ENCODE peak calls at places on chromosomes 11 and 22, in nine cellular contexts. One of them, this sample, is unnamed.

GRCh38 chr11:126053340-126054286 is 9.1 kb downstream of the CDON start:
- DNase-seq in epithelial cell of esophagus: no peak
- DNase-seq in T-helper 9 cell: no peak
- DNase-seq in T follicular helper cell: no peak
- DNase-seq in substantia nigra: no peak
- DNase-seq in activated gamma-delta T cell treated with Interleukin-2 at 50 U/mL for 16 hours: no peak
- DNase-seq in ELF-1: no peak
- DNase-seq in stimulated activated naive B cell treated with anti-CD40 and anti-IgM and Interleukin-4, amounts not matched to agents 10 μg/mL and 1 μg/mL and 100 μg/mL, for 72 hours: no peak
- DNase-seq in memory B cell: no peak
- DNase-seq in this sample: no peak

GRCh38 chr22:29627196-29627535 is 23.7 kb downstream of the NF2 start:
- DNase-seq in epithelial cell of esophagus: no peak
- DNase-seq in T-helper 9 cell: no peak
- DNase-seq in T follicular helper cell: no peak
- DNase-seq in substantia nigra: no peak
- DNase-seq in activated gamma-delta T cell treated with Interleukin-2 at 50 U/mL for 16 hours: no peak
- DNase-seq in ELF-1: no peak
- DNase-seq in stimulated activated naive B cell treated with anti-CD40 and anti-IgM and Interleukin-4, amounts not matched to agents 10 μg/mL and 1 μg/mL and 100 μg/mL, for 72 hours: no peak
- DNase-seq in memory B cell: no peak
- DNase-seq in this sample: no peak

GRCh38 chr11:120389693-120390584 is 53.7 kb downstream of the ARHGEF12 start:
- DNase-seq in epithelial cell of esophagus: peak
- DNase-seq in T-helper 9 cell: no peak
- DNase-seq in T follicular helper cell: no peak
- DNase-seq in substantia nigra: no peak
- DNase-seq in activated gamma-delta T cell treated with Interleukin-2 at 50 U/mL for 16 hours: no peak
- DNase-seq in ELF-1: no peak
- DNase-seq in stimulated activated naive B cell treated with anti-CD40 and anti-IgM and Interleukin-4, amounts not matched to agents 10 μg/mL and 1 μg/mL and 100 μg/mL, for 72 hours: no peak
- DNase-seq in memory B cell: no peak
- DNase-seq in this sample: no peak

GRCh38 chr11:94770563-94771120 is 2.5 kb downstream of the AMOTL1 start:
- DNase-seq in epithelial cell of esophagus: no peak
- DNase-seq in T-helper 9 cell: no peak
- DNase-seq in T follicular helper cell: no peak
- DNase-seq in substantia nigra: no peak
- DNase-seq in activated gamma-delta T cell treated with Interleukin-2 at 50 U/mL for 16 hours: no peak
- DNase-seq in ELF-1: peak
- DNase-seq in stimulated activated naive B cell treated with anti-CD40 and anti-IgM and Interleukin-4, amounts not matched to agents 10 μg/mL and 1 μg/mL and 100 μg/mL, for 72 hours: no peak
- DNase-seq in memory B cell: no peak
- DNase-seq in this sample: no peak

GRCh38 chr11:123062892-123063395 is 1.0 kb upstream of the HSPA8 start:
- DNase-seq in epithelial cell of esophagus: no peak
- DNase-seq in T-helper 9 cell: no peak
- DNase-seq in T follicular helper cell: no peak
- DNase-seq in substantia nigra: no peak
- DNase-seq in activated gamma-delta T cell treated with Interleukin-2 at 50 U/mL for 16 hours: no peak
- DNase-seq in ELF-1: no peak
- DNase-seq in stimulated activated naive B cell treated with anti-CD40 and anti-IgM and Interleukin-4, amounts not matched to agents 10 μg/mL and 1 μg/mL and 100 μg/mL, for 72 hours: no peak
- DNase-seq in memory B cell: no peak
- DNase-seq in this sample: no peak

GRCh38 chr11:75347781-75348613 is 3.5 kb downstream of the ARRB1 start:
- DNase-seq in epithelial cell of esophagus: peak
- DNase-seq in T-helper 9 cell: no peak
- DNase-seq in T follicular helper cell: no peak
- DNase-seq in substantia nigra: no peak
- DNase-seq in activated gamma-delta T cell treated with Interleukin-2 at 50 U/mL for 16 hours: no peak
- DNase-seq in ELF-1: peak
- DNase-seq in stimulated activated naive B cell treated with anti-CD40 and anti-IgM and Interleukin-4, amounts not matched to agents 10 μg/mL and 1 μg/mL and 100 μg/mL, for 72 hours: no peak
- DNase-seq in memory B cell: no peak
- DNase-seq in this sample: no peak

GRCh38 chr22:22773979-22774738 is 113.5 kb upstream of the IGLL5 start:
- DNase-seq in epithelial cell of esophagus: no peak
- DNase-seq in T-helper 9 cell: no peak
- DNase-seq in T follicular helper cell: no peak
- DNase-seq in substantia nigra: no peak
- DNase-seq in activated gamma-delta T cell treated with Interleukin-2 at 50 U/mL for 16 hours: no peak
- DNase-seq in ELF-1: no peak
- DNase-seq in stimulated activated naive B cell treated with anti-CD40 and anti-IgM and Interleukin-4, amounts not matched to agents 10 μg/mL and 1 μg/mL and 100 μg/mL, for 72 hours: peak
- DNase-seq in memory B cell: no peak
- DNase-seq in this sample: no peak

GRCh38 chr22:49090061-49090852 is 737.4 kb downstream of the BRD1 start:
- DNase-seq in epithelial cell of esophagus: no peak
- DNase-seq in T-helper 9 cell: no peak
- DNase-seq in T follicular helper cell: no peak
- DNase-seq in substantia nigra: no peak
- DNase-seq in activated gamma-delta T cell treated with Interleukin-2 at 50 U/mL for 16 hours: no peak
- DNase-seq in ELF-1: no peak
- DNase-seq in stimulated activated naive B cell treated with anti-CD40 and anti-IgM and Interleukin-4, amounts not matched to agents 10 μg/mL and 1 μg/mL and 100 μg/mL, for 72 hours: no peak
- DNase-seq in memory B cell: no peak
- DNase-seq in this sample: no peak

GRCh38 chr11:30365793-30366517 is 43.1 kb downstream of the ARL14EP start:
- DNase-seq in epithelial cell of esophagus: no peak
- DNase-seq in T-helper 9 cell: no peak
- DNase-seq in T follicular helper cell: no peak
- DNase-seq in substantia nigra: no peak
- DNase-seq in activated gamma-delta T cell treated with Interleukin-2 at 50 U/mL for 16 hours: no peak
- DNase-seq in ELF-1: no peak
- DNase-seq in stimulated activated naive B cell treated with anti-CD40 and anti-IgM and Interleukin-4, amounts not matched to agents 10 μg/mL and 1 μg/mL and 100 μg/mL, for 72 hours: no peak
- DNase-seq in memory B cell: no peak
- DNase-seq in this sample: no peak

GRCh38 chr11:19633276-19633675 is 79.4 kb upstream of the NAV2 start:
- DNase-seq in epithelial cell of esophagus: no peak
- DNase-seq in T-helper 9 cell: no peak
- DNase-seq in T follicular helper cell: no peak
- DNase-seq in substantia nigra: no peak
- DNase-seq in activated gamma-delta T cell treated with Interleukin-2 at 50 U/mL for 16 hours: no peak
- DNase-seq in ELF-1: no peak
- DNase-seq in stimulated activated naive B cell treated with anti-CD40 and anti-IgM and Interleukin-4, amounts not matched to agents 10 μg/mL and 1 μg/mL and 100 μg/mL, for 72 hours: no peak
- DNase-seq in memory B cell: no peak
- DNase-seq in this sample: no peak